ENCODE peak calls at places on chromosomes 7 and 10, in nine cellular contexts. One of them, this sample, is unnamed.

GRCh38 chr7:113804475-113805130 is 114.2 kb downstream of the PPP1R3A start:
- DNase-seq in GM23338: no peak
- DNase-seq in H9: no peak
- DNase-seq in endothelial cell of umbilical vein: no peak
- DNase-seq in mammary epithelial cell: no peak
- DNase-seq in keratinocyte: no peak
- DNase-seq in heart left ventricle: no peak
- DNase-seq in lower lobe of right lung: no peak
- DNase-seq in CD8-positive, alpha-beta T cell: no peak
- DNase-seq in this sample: no peak

GRCh38 chr7:46369933-46370654 is 449.0 kb upstream of the IGFBP3 start:
- DNase-seq in GM23338: no peak
- DNase-seq in H9: no peak
- DNase-seq in endothelial cell of umbilical vein: peak; percentile 90
- DNase-seq in mammary epithelial cell: peak; percentile 56
- DNase-seq in keratinocyte: no peak
- DNase-seq in heart left ventricle: no peak
- DNase-seq in lower lobe of right lung: no peak
- DNase-seq in CD8-positive, alpha-beta T cell: no peak
- DNase-seq in this sample: no peak

GRCh38 chr10:46787321-46787615 is 124.0 kb upstream of the PTPN20 start:
- DNase-seq in GM23338: no peak
- DNase-seq in H9: no peak
- DNase-seq in endothelial cell of umbilical vein: peak; percentile 39
- DNase-seq in mammary epithelial cell: peak; percentile 42
- DNase-seq in keratinocyte: no peak
- DNase-seq in heart left ventricle: peak; percentile 11
- DNase-seq in lower lobe of right lung: no peak
- DNase-seq in CD8-positive, alpha-beta T cell: no peak
- DNase-seq in this sample: no peak

GRCh38 chr10:59844436-59844835 is 61.9 kb downstream of the CCDC6 start:
- DNase-seq in GM23338: no peak
- DNase-seq in H9: no peak
- DNase-seq in endothelial cell of umbilical vein: no peak
- DNase-seq in mammary epithelial cell: no peak
- DNase-seq in keratinocyte: no peak
- DNase-seq in heart left ventricle: no peak
- DNase-seq in lower lobe of right lung: no peak
- DNase-seq in CD8-positive, alpha-beta T cell: no peak
- DNase-seq in this sample: no peak

GRCh38 chr10:112953075-112953501 is 3.0 kb downstream of the TCF7L2 start:
- DNase-seq in GM23338: peak; percentile 60
- DNase-seq in H9: no peak
- DNase-seq in endothelial cell of umbilical vein: peak; percentile 51
- DNase-seq in mammary epithelial cell: no peak
- DNase-seq in keratinocyte: no peak
- DNase-seq in heart left ventricle: peak; percentile 55
- DNase-seq in lower lobe of right lung: peak; percentile 51
- DNase-seq in CD8-positive, alpha-beta T cell: no peak
- DNase-seq in this sample: no peak

GRCh38 chr10:68110027-68110426 is 739 bp downstream of the MYPN start:
- DNase-seq in GM23338: no peak
- DNase-seq in H9: no peak
- DNase-seq in endothelial cell of umbilical vein: no peak
- DNase-seq in mammary epithelial cell: no peak
- DNase-seq in keratinocyte: no peak
- DNase-seq in heart left ventricle: no peak
- DNase-seq in lower lobe of right lung: no peak
- DNase-seq in CD8-positive, alpha-beta T cell: no peak
- DNase-seq in this sample: no peak

GRCh38 chr10:94602729-94603515 is 57.3 kb downstream of the HELLS start:
- DNase-seq in GM23338: no peak
- DNase-seq in H9: no peak
- DNase-seq in endothelial cell of umbilical vein: peak; percentile 89
- DNase-seq in mammary epithelial cell: no peak
- DNase-seq in keratinocyte: no peak
- DNase-seq in heart left ventricle: no peak
- DNase-seq in lower lobe of right lung: no peak
- DNase-seq in CD8-positive, alpha-beta T cell: no peak
- DNase-seq in this sample: no peak

GRCh38 chr7:21893401-21893800 is 52.3 kb downstream of the CDCA7L start:
- DNase-seq in GM23338: no peak
- DNase-seq in H9: no peak
- DNase-seq in endothelial cell of umbilical vein: no peak
- DNase-seq in mammary epithelial cell: no peak
- DNase-seq in keratinocyte: no peak
- DNase-seq in heart left ventricle: no peak
- DNase-seq in lower lobe of right lung: no peak
- DNase-seq in CD8-positive, alpha-beta T cell: no peak
- DNase-seq in this sample: no peak

GRCh38 chr7:132742152-132742551 is 165.9 kb upstream of the PLXNA4 start:
- DNase-seq in GM23338: no peak
- DNase-seq in H9: no peak
- DNase-seq in endothelial cell of umbilical vein: peak; percentile 83
- DNase-seq in mammary epithelial cell: peak; percentile 57
- DNase-seq in keratinocyte: no peak
- DNase-seq in heart left ventricle: peak; percentile 37
- DNase-seq in lower lobe of right lung: peak; percentile 69
- DNase-seq in CD8-positive, alpha-beta T cell: no peak
- DNase-seq in this sample: peak; percentile 89

GRCh38 chr10:118568327-118568848 is 27.1 kb downstream of the PRLHR start:
- DNase-seq in GM23338: peak; percentile 81
- DNase-seq in H9: no peak
- DNase-seq in endothelial cell of umbilical vein: peak; percentile 61
- DNase-seq in mammary epithelial cell: peak; percentile 36
- DNase-seq in keratinocyte: no peak
- DNase-seq in heart left ventricle: peak; percentile 54
- DNase-seq in lower lobe of right lung: no peak
- DNase-seq in CD8-positive, alpha-beta T cell: peak; percentile 9
- DNase-seq in this sample: peak; percentile 54

GRCh38 chr10:63711361-63711760 is 190.2 kb downstream of the REEP3 start:
- DNase-seq in GM23338: peak; percentile 11
- DNase-seq in H9: no peak
- DNase-seq in endothelial cell of umbilical vein: peak; percentile 59
- DNase-seq in mammary epithelial cell: no peak
- DNase-seq in keratinocyte: no peak
- DNase-seq in heart left ventricle: peak; percentile 40
- DNase-seq in lower lobe of right lung: no peak
- DNase-seq in CD8-positive, alpha-beta T cell: no peak
- DNase-seq in this sample: no peak
- H3K4me1 ChIP-seq in GM23338: peaks cover 46% of the 10 kb centered on the region
- H3K4me1 ChIP-seq in H9: peaks cover 11% of the 10 kb centered on the region
- H3K4me1 ChIP-seq in endothelial cell of umbilical vein: peaks cover 55% of the 10 kb centered on the region
- H3K4me1 ChIP-seq in mammary epithelial cell: peaks cover 46% of the 10 kb centered on the region
- H3K4me1 ChIP-seq in keratinocyte: peaks cover 50% of the 10 kb centered on the region
- H3K4me1 ChIP-seq in heart left ventricle: peaks cover 46% of the 10 kb centered on the region
- H3K4me1 ChIP-seq in lower lobe of right lung: peaks cover 59% of the 10 kb centered on the region
- H3K4me1 ChIP-seq in CD8-positive, alpha-beta T cell: no peaks in the 10 kb centered on the region
- H3K4me1 ChIP-seq in this sample: no peaks in the 10 kb centered on the region

GRCh38 chr7:34497153-34497777 is 160.8 kb upstream of the NPSR1 start:
- DNase-seq in GM23338: peak; percentile 48
- DNase-seq in H9: peak; percentile 47
- DNase-seq in endothelial cell of umbilical vein: no peak
- DNase-seq in mammary epithelial cell: no peak
- DNase-seq in keratinocyte: no peak
- DNase-seq in heart left ventricle: no peak
- DNase-seq in lower lobe of right lung: no peak
- DNase-seq in CD8-positive, alpha-beta T cell: no peak
- DNase-seq in this sample: no peak
- TF ChIP-seq CTCF in GM23338: peak; percentile 74
- TF ChIP-seq CTCF in H9: peak; percentile 75
- TF ChIP-seq CTCF in endothelial cell of umbilical vein: peak; percentile 34
- TF ChIP-seq CTCF in mammary epithelial cell: peak; percentile 41
- TF ChIP-seq CTCF in keratinocyte: peak; percentile 50
- TF ChIP-seq CTCF in heart left ventricle: peak; percentile 12
- TF ChIP-seq CTCF in lower lobe of right lung: no peak
- TF ChIP-seq CTCF in CD8-positive, alpha-beta T cell: no peak
- TF ChIP-seq CTCF in this sample: peak; percentile 12

GRCh38 chr10:3468919-3469638 is 296.5 kb upstream of the PITRM1 start:
- DNase-seq in GM23338: no peak
- DNase-seq in H9: no peak
- DNase-seq in endothelial cell of umbilical vein: peak; percentile 75
- DNase-seq in mammary epithelial cell: peak; percentile 87
- DNase-seq in keratinocyte: no peak
- DNase-seq in heart left ventricle: peak; percentile 62
- DNase-seq in lower lobe of right lung: peak; percentile 67
- DNase-seq in CD8-positive, alpha-beta T cell: no peak
- DNase-seq in this sample: no peak

GRCh38 chr10:3470191-3470590 is 297.6 kb upstream of the PITRM1 start:
- DNase-seq in GM23338: no peak
- DNase-seq in H9: no peak
- DNase-seq in endothelial cell of umbilical vein: no peak
- DNase-seq in mammary epithelial cell: no peak
- DNase-seq in keratinocyte: no peak
- DNase-seq in heart left ventricle: no peak
- DNase-seq in lower lobe of right lung: no peak
- DNase-seq in CD8-positive, alpha-beta T cell: no peak
- DNase-seq in this sample: no peak

GRCh38 chr10:3471497-3471896 is 298.9 kb upstream of the PITRM1 start:
- DNase-seq in GM23338: no peak
- DNase-seq in H9: no peak
- DNase-seq in endothelial cell of umbilical vein: no peak
- DNase-seq in mammary epithelial cell: no peak
- DNase-seq in keratinocyte: no peak
- DNase-seq in heart left ventricle: no peak
- DNase-seq in lower lobe of right lung: no peak
- DNase-seq in CD8-positive, alpha-beta T cell: no peak
- DNase-seq in this sample: no peak

GRCh38 chr10:3467052-3467906 is 294.7 kb upstream of the PITRM1 start:
- DNase-seq in GM23338: peak; percentile 64
- DNase-seq in H9: peak; percentile 79
- DNase-seq in endothelial cell of umbilical vein: peak; percentile 99
- DNase-seq in mammary epithelial cell: peak; percentile 97
- DNase-seq in keratinocyte: peak; percentile 95
- DNase-seq in heart left ventricle: peak; percentile 85
- DNase-seq in lower lobe of right lung: peak; percentile 82
- DNase-seq in CD8-positive, alpha-beta T cell: no peak
- DNase-seq in this sample: peak; percentile 96

GRCh38 chr10:3469639-3470020 is 297.0 kb upstream of the PITRM1 start:
- DNase-seq in GM23338: no peak
- DNase-seq in H9: no peak
- DNase-seq in endothelial cell of umbilical vein: no peak
- DNase-seq in mammary epithelial cell: peak; percentile 60
- DNase-seq in keratinocyte: no peak
- DNase-seq in heart left ventricle: no peak
- DNase-seq in lower lobe of right lung: no peak
- DNase-seq in CD8-positive, alpha-beta T cell: no peak
- DNase-seq in this sample: no peak
- H3K4me1 ChIP-seq in GM23338: peaks cover 15% of the 10 kb centered on the region
- H3K4me1 ChIP-seq in H9: no peaks in the 10 kb centered on the region
- H3K4me1 ChIP-seq in endothelial cell of umbilical vein: peaks cover 49% of the 10 kb centered on the region
- H3K4me1 ChIP-seq in mammary epithelial cell: peaks cover 46% of the 10 kb centered on the region
- H3K4me1 ChIP-seq in keratinocyte: peaks cover 54% of the 10 kb centered on the region
- H3K4me1 ChIP-seq in heart left ventricle: peaks cover 49% of the 10 kb centered on the region
- H3K4me1 ChIP-seq in lower lobe of right lung: peaks cover 71% of the 10 kb centered on the region
- H3K4me1 ChIP-seq in CD8-positive, alpha-beta T cell: peaks cover 10% of the 10 kb centered on the region
- H3K4me1 ChIP-seq in this sample: no peaks in the 10 kb centered on the region

GRCh38 chr7:121079425-121080169 is 91.1 kb downstream of the CPED1 start:
- DNase-seq in GM23338: no peak
- DNase-seq in H9: no peak
- DNase-seq in endothelial cell of umbilical vein: no peak
- DNase-seq in mammary epithelial cell: no peak
- DNase-seq in keratinocyte: no peak
- DNase-seq in heart left ventricle: no peak
- DNase-seq in lower lobe of right lung: no peak
- DNase-seq in CD8-positive, alpha-beta T cell: no peak
- DNase-seq in this sample: no peak
- TF ChIP-seq CTCF in GM23338: peak; percentile 13
- TF ChIP-seq CTCF in H9: no peak
- TF ChIP-seq CTCF in endothelial cell of umbilical vein: no peak
- TF ChIP-seq CTCF in mammary epithelial cell: peak; percentile 7
- TF ChIP-seq CTCF in keratinocyte: no peak
- TF ChIP-seq CTCF in heart left ventricle: no peak
- TF ChIP-seq CTCF in lower lobe of right lung: no peak
- TF ChIP-seq CTCF in CD8-positive, alpha-beta T cell: no peak
- TF ChIP-seq CTCF in this sample: no peak

GRCh38 chr7:44581426-44581906 is 565 bp downstream of the TMED4 start:
- DNase-seq in GM23338: peak; percentile 25
- DNase-seq in H9: no peak
- DNase-seq in endothelial cell of umbilical vein: no peak
- DNase-seq in mammary epithelial cell: peak; percentile 41
- DNase-seq in keratinocyte: no peak
- DNase-seq in heart left ventricle: no peak
- DNase-seq in lower lobe of right lung: no peak
- DNase-seq in CD8-positive, alpha-beta T cell: no peak
- DNase-seq in this sample: no peak

GRCh38 chr7:44580945-44581344 is 1.1 kb downstream of the TMED4 start:
- DNase-seq in GM23338: no peak
- DNase-seq in H9: no peak
- DNase-seq in endothelial cell of umbilical vein: no peak
- DNase-seq in mammary epithelial cell: no peak
- DNase-seq in keratinocyte: no peak
- DNase-seq in heart left ventricle: no peak
- DNase-seq in lower lobe of right lung: no peak
- DNase-seq in CD8-positive, alpha-beta T cell: no peak
- DNase-seq in this sample: no peak

GRCh38 chr7:44583145-44583544 is 1.1 kb upstream of the TMED4 start:
- DNase-seq in GM23338: no peak
- DNase-seq in H9: no peak
- DNase-seq in endothelial cell of umbilical vein: no peak
- DNase-seq in mammary epithelial cell: no peak
- DNase-seq in keratinocyte: no peak
- DNase-seq in heart left ventricle: no peak
- DNase-seq in lower lobe of right lung: no peak
- DNase-seq in CD8-positive, alpha-beta T cell: no peak
- DNase-seq in this sample: no peak

GRCh38 chr7:44576228-44576627 is 2.5 kb upstream of the DDX56 start:
- DNase-seq in GM23338: no peak
- DNase-seq in H9: no peak
- DNase-seq in endothelial cell of umbilical vein: no peak
- DNase-seq in mammary epithelial cell: no peak
- DNase-seq in keratinocyte: no peak
- DNase-seq in heart left ventricle: no peak
- DNase-seq in lower lobe of right lung: no peak
- DNase-seq in CD8-positive, alpha-beta T cell: no peak
- DNase-seq in this sample: no peak

DNA sequence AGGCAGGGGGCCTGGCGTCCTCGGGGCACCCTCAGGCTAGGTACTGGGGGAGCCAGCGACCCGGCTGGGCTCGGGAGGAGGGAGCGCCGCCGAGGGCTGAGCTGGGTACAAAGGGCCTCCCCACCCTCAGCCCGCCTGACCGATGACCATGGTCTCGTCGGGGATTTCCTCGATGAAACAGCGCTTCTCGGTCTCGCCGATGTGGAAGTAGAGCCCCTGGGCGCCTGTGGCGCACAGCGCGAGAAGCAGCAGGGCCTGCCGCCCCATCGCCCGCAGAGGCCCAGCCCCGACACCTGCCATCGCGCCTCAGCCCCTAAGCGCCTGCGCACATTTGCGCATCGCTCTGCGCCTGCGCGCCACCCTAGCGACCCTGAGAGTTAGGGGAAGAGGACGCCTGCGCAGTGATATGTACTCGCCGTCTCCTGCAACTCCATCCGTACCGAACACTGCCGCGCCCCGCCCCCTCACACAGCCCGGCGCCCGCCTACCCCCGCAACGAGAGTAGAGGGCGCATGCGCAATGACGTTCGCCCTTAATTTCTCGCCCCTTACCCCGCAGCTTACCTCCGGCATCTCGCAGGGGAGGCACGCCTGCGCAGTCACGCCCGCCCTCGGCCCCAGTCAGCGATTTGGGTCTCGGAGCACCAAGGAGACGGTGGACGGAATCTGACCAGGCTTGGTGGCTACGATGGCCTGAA is at the start of gene TMED4:
- DNase-seq in GM23338: peak; percentile 98
- DNase-seq in H9: peak; percentile 99
- DNase-seq in endothelial cell of umbilical vein: peak; percentile 99
- DNase-seq in mammary epithelial cell: peak; percentile 97
- DNase-seq in keratinocyte: peak; percentile 97
- DNase-seq in heart left ventricle: peak; percentile 100
- DNase-seq in lower lobe of right lung: peak; percentile 100
- DNase-seq in CD8-positive, alpha-beta T cell: peak; percentile 100
- DNase-seq in this sample: peak; percentile 99
- H3K4me1 ChIP-seq in GM23338: peaks cover 6% of the 10 kb centered on the region
- H3K4me1 ChIP-seq in H9: peaks cover 4% of the 10 kb centered on the region
- H3K4me1 ChIP-seq in endothelial cell of umbilical vein: peaks cover 8% of the 10 kb centered on the region
- H3K4me1 ChIP-seq in mammary epithelial cell: peaks cover 12% of the 10 kb centered on the region
- H3K4me1 ChIP-seq in keratinocyte: peaks cover 17% of the 10 kb centered on the region
- H3K4me1 ChIP-seq in heart left ventricle: peaks cover 20% of the 10 kb centered on the region
- H3K4me1 ChIP-seq in lower lobe of right lung: peaks cover 21% of the 10 kb centered on the region
- H3K4me1 ChIP-seq in CD8-positive, alpha-beta T cell: peaks cover 26% of the 10 kb centered on the region
- H3K4me1 ChIP-seq in this sample: no peaks in the 10 kb centered on the region

This sample was measured in right atrium auricular region.